ENCODE peak calls at places on chromosomes 1 and 21, in four cellular contexts. K is HCT116, T is esophagus muscularis mucosa, H is A549. D is an unnamed sample.

GRCh38 chr1:66732407-66733166 is 19.7 kb upstream of the DYNLT5 start:
- DNase-seq in K (no peak), T (no peak), H (no peak), D (no peak)

GRCh38 chr1:77060000-77060399 is 159.2 kb downstream of the PIGK start:
- DNase-seq in K (no peak), T (peak), H (no peak), D (no peak)

GRCh38 chr1:186761358-186761757 is 67.4 kb upstream of the PLA2G4A start:
- DNase-seq in K (no peak), T (no peak), H (no peak), D (no peak)

GRCh38 chr1:110291241-110292030 is 47.7 kb upstream of the RBM15 start:
- DNase-seq in K (no peak), T (no peak), H (no peak), D (no peak)

GRCh38 chr1:110605901-110606783 is at the start of gene KCNA2:
- DNase-seq in K (no peak), T (no peak), H (no peak), D (no peak)

GRCh38 chr1:41690331-41690730 is 205.8 kb upstream of the EDN2 start:
- DNase-seq in K (no peak), T (no peak), H (no peak), D (no peak)

GRCh38 chr1:225299624-225300023 is 128.2 kb downstream of the LBR start:
- DNase-seq in K (no peak), T (no peak), H (no peak), D (no peak)

GRCh38 chr1:19536519-19536918 is 51.2 kb upstream of the CAPZB start:
- DNase-seq in K (no peak), T (no peak), H (no peak), D (no peak)

GRCh38 chr1:40257313-40257687 is 736 bp upstream of the ZMPSTE24 start:
- DNase-seq in K (peak), T (no peak), H (no peak), D (no peak)

GRCh38 chr1:196381544-196381943 is 226.7 kb downstream of the KCNT2 start:
- DNase-seq in K (no peak), T (no peak), H (no peak), D (no peak)

GRCh38 chr1:225657462-225657989 is 4.6 kb upstream of the ENAH start:
- DNase-seq in K (no peak), T (no peak), H (peak), D (no peak)

GRCh38 chr21:45861156-45861870 is 120.3 kb upstream of the COL6A1 start:
- DNase-seq in K (no peak), T (no peak), H (no peak), D (no peak)

GRCh38 chr1:97061604-97062003 is 340.0 kb downstream of the PTBP2 start:
- DNase-seq in K (no peak), T (no peak), H (no peak), D (no peak)

GRCh38 chr1:107530543-107530942 is 389.7 kb downstream of the NTNG1 start:
- DNase-seq in K (no peak), T (no peak), H (no peak), D (no peak)

GRCh38 chr1:67650061-67650460 is 34.9 kb upstream of the GADD45A start:
- DNase-seq in K (no peak), T (peak), H (no peak), D (no peak)

GRCh38 chr1:60130703-60131102 is 57.1 kb upstream of the C1orf87 start:
- DNase-seq in K (no peak), T (no peak), H (no peak), D (no peak)

GRCh38 chr1:230350208-230350921 is 75.8 kb downstream of the PGBD5 start:
- DNase-seq in K (no peak), T (no peak), H (no peak), D (no peak)

GRCh38 chr1:145845144-145845513 is 301 bp upstream of the NUDT17 start:
- DNase-seq in K (no peak), T (no peak), H (no peak), D (no peak)
- TF ChIP-seq POLR2A in K (no peak), T (no peak), H (no peak), D (peak)

DNA sequence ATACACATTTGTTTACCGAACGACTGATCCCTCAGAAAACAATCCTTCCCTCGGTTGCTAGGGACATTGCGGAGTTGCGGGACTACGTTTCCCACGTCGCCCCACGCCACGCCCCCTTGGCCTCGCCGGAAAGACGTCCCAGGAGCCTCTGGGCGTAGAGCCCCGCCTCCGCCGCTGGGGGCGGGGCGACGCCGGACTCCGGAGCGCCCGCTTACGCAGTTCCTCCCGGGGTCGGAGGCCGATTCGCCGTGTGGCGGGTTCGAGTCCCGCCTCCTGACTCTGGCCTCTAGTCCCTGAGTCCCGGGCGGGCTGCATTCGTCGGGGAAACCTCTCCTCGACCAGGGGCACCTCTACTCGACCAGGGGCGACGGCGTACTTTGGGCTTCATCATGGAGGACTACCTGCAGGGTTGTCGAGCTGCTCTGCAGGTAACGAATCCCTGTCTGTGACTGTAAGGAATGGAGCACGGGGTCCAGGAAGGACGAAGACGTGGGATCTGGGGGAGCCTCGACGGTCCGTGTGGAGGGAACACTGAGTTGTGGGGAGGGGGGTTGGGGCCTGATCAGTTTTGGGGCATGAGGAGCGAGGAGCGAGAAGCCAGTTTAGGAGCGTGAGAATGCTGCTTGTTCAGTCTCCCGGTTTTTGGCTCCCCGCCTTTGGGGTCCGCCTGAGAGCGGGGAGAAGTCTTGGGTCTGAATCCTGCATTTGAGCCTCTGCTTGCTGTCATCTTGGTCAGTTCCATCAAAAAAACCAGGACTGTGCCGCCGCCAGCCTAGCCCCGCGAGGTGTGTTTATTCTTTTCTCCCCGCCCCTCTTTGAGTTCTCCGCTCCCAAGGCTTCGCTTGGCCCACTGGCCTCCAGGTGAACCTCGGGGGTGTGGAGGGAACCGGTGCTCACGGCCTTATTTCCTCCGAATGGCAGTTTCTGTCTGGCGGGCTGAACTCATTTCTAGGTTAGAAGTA is at the start of gene PRUNE1:
- DNase-seq in K (peak), T (peak), H (peak), D (peak)
- TF ChIP-seq POLR2A in K (peak), T (no peak), H (peak), D (peak)

GRCh38 chr1:112717263-112717662 is 2.1 kb upstream of the PPM1J start:
- DNase-seq in K (no peak), T (no peak), H (no peak), D (no peak)

GRCh38 chr1:112713466-112714312 is 1.4 kb downstream of the PPM1J start:
- DNase-seq in K (no peak), T (no peak), H (no peak), D (no peak)

GRCh38 chr1:112716133-112716720 is 1.1 kb upstream of the PPM1J start:
- DNase-seq in K (peak), T (peak), H (peak), D (peak)

GRCh38 chr1:112714313-112715263 is 544 bp downstream of the PPM1J start:
- DNase-seq in K (no peak), T (no peak), H (no peak), D (peak)

DNA sequence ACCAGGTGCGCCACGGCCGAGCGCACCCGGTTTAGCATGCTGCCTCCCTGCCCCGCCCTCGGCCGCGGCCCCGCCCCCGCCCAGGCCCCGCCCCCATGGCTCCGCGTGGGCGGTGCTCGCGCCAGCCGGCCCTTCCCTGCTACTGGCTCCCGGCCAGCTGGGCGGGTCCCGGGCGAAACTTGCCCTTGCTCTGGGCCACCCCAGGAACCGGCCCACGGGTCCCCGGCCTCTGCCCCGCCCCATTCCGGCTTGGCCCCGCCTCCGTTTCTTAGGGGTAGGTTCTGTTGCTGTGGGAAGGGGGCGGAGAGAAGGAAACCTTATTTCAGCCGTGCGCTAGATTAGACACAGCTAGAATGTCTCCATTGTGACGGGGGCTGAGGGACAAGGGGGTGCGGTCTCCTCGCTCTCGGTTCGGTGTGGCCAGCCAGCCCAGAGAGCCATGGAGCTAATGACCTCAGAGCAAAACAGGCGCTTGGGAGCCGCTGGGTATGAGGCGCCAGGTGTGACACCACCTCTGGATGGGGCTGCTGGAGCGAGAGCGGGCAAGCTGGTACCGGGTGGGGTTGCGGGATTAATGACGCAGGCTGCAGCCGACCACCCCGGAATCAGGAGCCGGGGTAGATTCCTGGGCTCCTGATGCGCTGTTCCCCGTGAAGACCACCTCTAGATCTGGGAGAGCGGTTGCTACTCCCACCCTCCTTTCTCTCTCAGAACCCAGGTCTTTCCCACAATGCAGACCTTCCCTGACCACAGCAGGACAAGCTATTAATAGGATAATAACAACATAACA is at the start of gene PPM1J:
- DNase-seq in K (peak), T (peak), H (peak), D (peak)
- TF ChIP-seq POLR2A in K (no peak), T (no peak), H (no peak), D (no peak)

GRCh38 chr1:201647722-201648065 is 108.8 kb downstream of the NAV1 start:
- DNase-seq in K (no peak), T (no peak), H (no peak), D (no peak)

GRCh38 chr1:201646623-201647022 is 107.7 kb downstream of the NAV1 start:
- DNase-seq in K (no peak), T (no peak), H (no peak), D (no peak)

GRCh38 chr1:201648911-201649775 is 110.2 kb downstream of the NAV1 start:
- DNase-seq in K (no peak), T (no peak), H (peak), D (no peak)

GRCh38 chr1:201647094-201647493 is 108.2 kb downstream of the NAV1 start:
- DNase-seq in K (no peak), T (no peak), H (no peak), D (no peak)

DNA sequence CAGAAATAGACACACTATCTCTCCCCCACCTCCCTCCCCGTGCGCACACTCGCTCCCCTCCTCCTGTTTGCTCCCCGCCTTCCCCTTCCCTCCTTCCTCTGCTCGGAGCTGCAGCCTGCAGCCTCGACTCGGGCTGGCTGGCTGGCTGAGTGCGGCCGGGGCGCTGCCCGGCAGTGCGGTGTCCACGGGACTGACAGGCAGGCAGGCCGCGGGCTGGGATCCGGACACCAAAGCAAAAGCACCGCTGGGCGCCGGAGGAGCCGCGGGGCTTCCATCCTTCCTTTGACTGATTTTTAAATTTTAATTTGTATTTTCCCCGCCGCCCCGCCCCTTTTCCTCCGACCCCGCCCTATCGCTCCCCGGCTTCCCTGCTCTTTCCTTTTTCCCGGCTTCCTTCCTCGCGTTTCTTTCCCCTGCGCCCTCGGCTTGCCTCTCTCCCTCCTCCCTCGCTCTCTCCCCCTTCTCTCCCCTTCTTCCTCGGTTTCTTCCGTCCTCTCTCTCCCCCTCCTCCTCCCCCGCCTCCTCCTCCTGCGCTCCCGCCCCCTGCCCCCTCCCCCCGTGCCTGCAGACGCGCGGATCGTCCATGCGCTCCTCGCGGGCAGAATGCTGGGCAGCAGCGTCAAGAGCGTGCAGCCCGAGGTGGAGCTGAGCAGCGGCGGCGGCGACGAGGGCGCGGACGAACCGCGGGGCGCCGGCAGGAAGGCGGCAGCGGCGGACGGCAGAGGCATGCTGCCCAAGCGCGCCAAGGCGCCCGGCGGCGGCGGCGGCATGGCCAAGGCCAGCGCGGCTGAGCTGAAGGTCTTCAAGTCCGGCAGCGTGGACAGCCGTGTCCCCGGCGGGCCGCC is 109.4 kb downstream of the NAV1 start:
- DNase-seq in K (no peak), T (no peak), H (peak), D (peak)
- TF ChIP-seq POLR2A in K (no peak), T (no peak), H (peak), D (no peak)

GRCh38 chr1:26110731-26111529 is 694 bp upstream of the PDIK1L start:
- DNase-seq in K (peak), T (peak), H (peak), D (peak)
- TF ChIP-seq POLR2A in K (peak), T (peak), H (peak), D (peak)

GRCh38 chr1:218585565-218586184 is 240.5 kb downstream of the TGFB2 start:
- DNase-seq in K (peak), T (no peak), H (peak), D (no peak)
- TF ChIP-seq POLR2A in K (no peak), T (no peak), H (peak), D (no peak)